ENCODE peak calls at places on chromosomes 3 and 15, in seven cellular contexts. One of them, this sample, is unnamed.
A peak's percentile ranks its signal among the peaks of the same experiment; 100 is the strongest.

GRCh38 chr3:145015243-145015642 is 1043.6 kb downstream of the DIPK2A start:
- DNase-seq in activated CD4-positive, alpha-beta T cell treated with anti-CD3 and anti-CD28 coated beads, Interleukin-2, amount 50 U/mL, for 24 hours: no peak
- DNase-seq in GM03348: no peak
- DNase-seq in fibroblast of pulmonary artery: peak; percentile 83
- DNase-seq in iris pigment epithelial cell: peak; percentile 92
- DNase-seq in DMS153: no peak
- DNase-seq in stimulated activated CD8-positive, alpha-beta memory T cell treated with anti-CD3 and anti-CD28 coated beads, Interleukin-4, amount 100 ng/mL, for 24 hours: no peak
- DNase-seq in this sample: no peak

GRCh38 chr3:113985526-113985925 is 37.7 kb downstream of the ZDHHC23 start:
- DNase-seq in activated CD4-positive, alpha-beta T cell treated with anti-CD3 and anti-CD28 coated beads, Interleukin-2, amount 50 U/mL, for 24 hours: no peak
- DNase-seq in GM03348: no peak
- DNase-seq in fibroblast of pulmonary artery: peak; percentile 2
- DNase-seq in iris pigment epithelial cell: no peak
- DNase-seq in DMS153: no peak
- DNase-seq in stimulated activated CD8-positive, alpha-beta memory T cell treated with anti-CD3 and anti-CD28 coated beads, Interleukin-4, amount 100 ng/mL, for 24 hours: no peak
- DNase-seq in this sample: no peak

GRCh38 chr3:184560992-184561328 is 625 bp upstream of the EPHB3 start:
- DNase-seq in activated CD4-positive, alpha-beta T cell treated with anti-CD3 and anti-CD28 coated beads, Interleukin-2, amount 50 U/mL, for 24 hours: no peak
- DNase-seq in GM03348: peak; percentile 48
- DNase-seq in fibroblast of pulmonary artery: no peak
- DNase-seq in iris pigment epithelial cell: no peak
- DNase-seq in DMS153: no peak
- DNase-seq in stimulated activated CD8-positive, alpha-beta memory T cell treated with anti-CD3 and anti-CD28 coated beads, Interleukin-4, amount 100 ng/mL, for 24 hours: no peak
- DNase-seq in this sample: no peak

GRCh38 chr3:99545941-99546580 is 92.3 kb upstream of the COL8A1 start:
- DNase-seq in activated CD4-positive, alpha-beta T cell treated with anti-CD3 and anti-CD28 coated beads, Interleukin-2, amount 50 U/mL, for 24 hours: no peak
- DNase-seq in GM03348: no peak
- DNase-seq in fibroblast of pulmonary artery: peak; percentile 62
- DNase-seq in iris pigment epithelial cell: peak; percentile 75
- DNase-seq in DMS153: no peak
- DNase-seq in stimulated activated CD8-positive, alpha-beta memory T cell treated with anti-CD3 and anti-CD28 coated beads, Interleukin-4, amount 100 ng/mL, for 24 hours: no peak
- DNase-seq in this sample: no peak

GRCh38 chr3:6644070-6644929 is 216.6 kb upstream of the GRM7 start:
- DNase-seq in activated CD4-positive, alpha-beta T cell treated with anti-CD3 and anti-CD28 coated beads, Interleukin-2, amount 50 U/mL, for 24 hours: no peak
- DNase-seq in GM03348: no peak
- DNase-seq in fibroblast of pulmonary artery: no peak
- DNase-seq in iris pigment epithelial cell: no peak
- DNase-seq in DMS153: peak; percentile 55
- DNase-seq in stimulated activated CD8-positive, alpha-beta memory T cell treated with anti-CD3 and anti-CD28 coated beads, Interleukin-4, amount 100 ng/mL, for 24 hours: no peak
- DNase-seq in this sample: no peak

GRCh38 chr15:80776420-80777045 is 2.6 kb upstream of the CEMIP start:
- DNase-seq in activated CD4-positive, alpha-beta T cell treated with anti-CD3 and anti-CD28 coated beads, Interleukin-2, amount 50 U/mL, for 24 hours: peak; percentile 63
- DNase-seq in GM03348: peak; percentile 72
- DNase-seq in fibroblast of pulmonary artery: peak; percentile 90
- DNase-seq in iris pigment epithelial cell: peak; percentile 84
- DNase-seq in DMS153: peak; percentile 19
- DNase-seq in stimulated activated CD8-positive, alpha-beta memory T cell treated with anti-CD3 and anti-CD28 coated beads, Interleukin-4, amount 100 ng/mL, for 24 hours: peak; percentile 40
- DNase-seq in this sample: peak; percentile 75

GRCh38 chr3:155859859-155860258 is 5.6 kb upstream of the SLC33A1 start:
- DNase-seq in activated CD4-positive, alpha-beta T cell treated with anti-CD3 and anti-CD28 coated beads, Interleukin-2, amount 50 U/mL, for 24 hours: no peak
- DNase-seq in GM03348: peak; percentile 40
- DNase-seq in fibroblast of pulmonary artery: peak; percentile 44
- DNase-seq in iris pigment epithelial cell: peak; percentile 35
- DNase-seq in DMS153: no peak
- DNase-seq in stimulated activated CD8-positive, alpha-beta memory T cell treated with anti-CD3 and anti-CD28 coated beads, Interleukin-4, amount 100 ng/mL, for 24 hours: no peak
- DNase-seq in this sample: no peak

GRCh38 chr3:42498791-42499477 is 3.5 kb upstream of the VIPR1 start:
- DNase-seq in activated CD4-positive, alpha-beta T cell treated with anti-CD3 and anti-CD28 coated beads, Interleukin-2, amount 50 U/mL, for 24 hours: no peak
- DNase-seq in GM03348: no peak
- DNase-seq in fibroblast of pulmonary artery: no peak
- DNase-seq in iris pigment epithelial cell: no peak
- DNase-seq in DMS153: no peak
- DNase-seq in stimulated activated CD8-positive, alpha-beta memory T cell treated with anti-CD3 and anti-CD28 coated beads, Interleukin-4, amount 100 ng/mL, for 24 hours: no peak
- DNase-seq in this sample: no peak

GRCh38 chr3:45021936-45022335 is 4.2 kb upstream of the CLEC3B start:
- DNase-seq in activated CD4-positive, alpha-beta T cell treated with anti-CD3 and anti-CD28 coated beads, Interleukin-2, amount 50 U/mL, for 24 hours: no peak
- DNase-seq in GM03348: no peak
- DNase-seq in fibroblast of pulmonary artery: peak; percentile 37
- DNase-seq in iris pigment epithelial cell: no peak
- DNase-seq in DMS153: no peak
- DNase-seq in stimulated activated CD8-positive, alpha-beta memory T cell treated with anti-CD3 and anti-CD28 coated beads, Interleukin-4, amount 100 ng/mL, for 24 hours: no peak
- DNase-seq in this sample: no peak

GRCh38 chr15:54941417-54941816 is 255.3 kb downstream of the RSL24D1 start:
- DNase-seq in activated CD4-positive, alpha-beta T cell treated with anti-CD3 and anti-CD28 coated beads, Interleukin-2, amount 50 U/mL, for 24 hours: no peak
- DNase-seq in GM03348: no peak
- DNase-seq in fibroblast of pulmonary artery: no peak
- DNase-seq in iris pigment epithelial cell: no peak
- DNase-seq in DMS153: no peak
- DNase-seq in stimulated activated CD8-positive, alpha-beta memory T cell treated with anti-CD3 and anti-CD28 coated beads, Interleukin-4, amount 100 ng/mL, for 24 hours: no peak
- DNase-seq in this sample: no peak

GRCh38 chr15:48385431-48385830 is 54.2 kb downstream of the DUT start:
- DNase-seq in activated CD4-positive, alpha-beta T cell treated with anti-CD3 and anti-CD28 coated beads, Interleukin-2, amount 50 U/mL, for 24 hours: no peak
- DNase-seq in GM03348: peak; percentile 81
- DNase-seq in fibroblast of pulmonary artery: peak; percentile 71
- DNase-seq in iris pigment epithelial cell: peak; percentile 79
- DNase-seq in DMS153: no peak
- DNase-seq in stimulated activated CD8-positive, alpha-beta memory T cell treated with anti-CD3 and anti-CD28 coated beads, Interleukin-4, amount 100 ng/mL, for 24 hours: no peak
- DNase-seq in this sample: no peak

GRCh38 chr3:172678068-172678467 is 32.8 kb downstream of the NCEH1 start:
- DNase-seq in activated CD4-positive, alpha-beta T cell treated with anti-CD3 and anti-CD28 coated beads, Interleukin-2, amount 50 U/mL, for 24 hours: no peak
- DNase-seq in GM03348: no peak
- DNase-seq in fibroblast of pulmonary artery: no peak
- DNase-seq in iris pigment epithelial cell: no peak
- DNase-seq in DMS153: no peak
- DNase-seq in stimulated activated CD8-positive, alpha-beta memory T cell treated with anti-CD3 and anti-CD28 coated beads, Interleukin-4, amount 100 ng/mL, for 24 hours: no peak
- DNase-seq in this sample: no peak

GRCh38 chr3:48236531-48236930 is 4.4 kb upstream of the ZNF589 start:
- DNase-seq in activated CD4-positive, alpha-beta T cell treated with anti-CD3 and anti-CD28 coated beads, Interleukin-2, amount 50 U/mL, for 24 hours: no peak
- DNase-seq in GM03348: no peak
- DNase-seq in fibroblast of pulmonary artery: no peak
- DNase-seq in iris pigment epithelial cell: no peak
- DNase-seq in DMS153: no peak
- DNase-seq in stimulated activated CD8-positive, alpha-beta memory T cell treated with anti-CD3 and anti-CD28 coated beads, Interleukin-4, amount 100 ng/mL, for 24 hours: no peak
- DNase-seq in this sample: no peak

GRCh38 chr3:78754066-78754743 is 1013.6 kb downstream of the ROBO1 start:
- DNase-seq in activated CD4-positive, alpha-beta T cell treated with anti-CD3 and anti-CD28 coated beads, Interleukin-2, amount 50 U/mL, for 24 hours: no peak
- DNase-seq in GM03348: peak; percentile 62
- DNase-seq in fibroblast of pulmonary artery: peak; percentile 66
- DNase-seq in iris pigment epithelial cell: peak; percentile 72
- DNase-seq in DMS153: no peak
- DNase-seq in stimulated activated CD8-positive, alpha-beta memory T cell treated with anti-CD3 and anti-CD28 coated beads, Interleukin-4, amount 100 ng/mL, for 24 hours: no peak
- DNase-seq in this sample: no peak

GRCh38 chr3:61821823-61822251 is 260.5 kb downstream of the PTPRG start:
- DNase-seq in activated CD4-positive, alpha-beta T cell treated with anti-CD3 and anti-CD28 coated beads, Interleukin-2, amount 50 U/mL, for 24 hours: no peak
- DNase-seq in GM03348: peak; percentile 68
- DNase-seq in fibroblast of pulmonary artery: peak; percentile 49
- DNase-seq in iris pigment epithelial cell: peak; percentile 36
- DNase-seq in DMS153: no peak
- DNase-seq in stimulated activated CD8-positive, alpha-beta memory T cell treated with anti-CD3 and anti-CD28 coated beads, Interleukin-4, amount 100 ng/mL, for 24 hours: no peak
- DNase-seq in this sample: peak; percentile 19

GRCh38 chr3:38497026-38497425 is 886 bp downstream of the EXOG start:
- DNase-seq in activated CD4-positive, alpha-beta T cell treated with anti-CD3 and anti-CD28 coated beads, Interleukin-2, amount 50 U/mL, for 24 hours: no peak
- DNase-seq in GM03348: no peak
- DNase-seq in fibroblast of pulmonary artery: peak; percentile 23
- DNase-seq in iris pigment epithelial cell: peak; percentile 54
- DNase-seq in DMS153: no peak
- DNase-seq in stimulated activated CD8-positive, alpha-beta memory T cell treated with anti-CD3 and anti-CD28 coated beads, Interleukin-4, amount 100 ng/mL, for 24 hours: no peak
- DNase-seq in this sample: no peak

GRCh38 chr15:89346516-89346915 is 11.9 kb upstream of the POLG start:
- DNase-seq in activated CD4-positive, alpha-beta T cell treated with anti-CD3 and anti-CD28 coated beads, Interleukin-2, amount 50 U/mL, for 24 hours: no peak
- DNase-seq in GM03348: no peak
- DNase-seq in fibroblast of pulmonary artery: no peak
- DNase-seq in iris pigment epithelial cell: no peak
- DNase-seq in DMS153: no peak
- DNase-seq in stimulated activated CD8-positive, alpha-beta memory T cell treated with anti-CD3 and anti-CD28 coated beads, Interleukin-4, amount 100 ng/mL, for 24 hours: no peak
- DNase-seq in this sample: no peak

GRCh38 chr3:14202874-14203520 is 24.4 kb downstream of the LSM3 start:
- DNase-seq in activated CD4-positive, alpha-beta T cell treated with anti-CD3 and anti-CD28 coated beads, Interleukin-2, amount 50 U/mL, for 24 hours: no peak
- DNase-seq in GM03348: no peak
- DNase-seq in fibroblast of pulmonary artery: no peak
- DNase-seq in iris pigment epithelial cell: no peak
- DNase-seq in DMS153: no peak
- DNase-seq in stimulated activated CD8-positive, alpha-beta memory T cell treated with anti-CD3 and anti-CD28 coated beads, Interleukin-4, amount 100 ng/mL, for 24 hours: no peak
- DNase-seq in this sample: no peak

GRCh38 chr3:60755094-60755493 is 496.2 kb downstream of the FHIT start:
- DNase-seq in activated CD4-positive, alpha-beta T cell treated with anti-CD3 and anti-CD28 coated beads, Interleukin-2, amount 50 U/mL, for 24 hours: no peak
- DNase-seq in GM03348: no peak
- DNase-seq in fibroblast of pulmonary artery: no peak
- DNase-seq in iris pigment epithelial cell: no peak
- DNase-seq in DMS153: no peak
- DNase-seq in stimulated activated CD8-positive, alpha-beta memory T cell treated with anti-CD3 and anti-CD28 coated beads, Interleukin-4, amount 100 ng/mL, for 24 hours: no peak
- DNase-seq in this sample: peak; percentile 63

GRCh38 chr15:61171190-61171589 is 57.9 kb downstream of the RORA start:
- DNase-seq in activated CD4-positive, alpha-beta T cell treated with anti-CD3 and anti-CD28 coated beads, Interleukin-2, amount 50 U/mL, for 24 hours: no peak
- DNase-seq in GM03348: no peak
- DNase-seq in fibroblast of pulmonary artery: no peak
- DNase-seq in iris pigment epithelial cell: no peak
- DNase-seq in DMS153: peak; percentile 22
- DNase-seq in stimulated activated CD8-positive, alpha-beta memory T cell treated with anti-CD3 and anti-CD28 coated beads, Interleukin-4, amount 100 ng/mL, for 24 hours: no peak
- DNase-seq in this sample: no peak

GRCh38 chr3:39362812-39363211 is 20.4 kb upstream of the SLC25A38 start:
- DNase-seq in activated CD4-positive, alpha-beta T cell treated with anti-CD3 and anti-CD28 coated beads, Interleukin-2, amount 50 U/mL, for 24 hours: no peak
- DNase-seq in GM03348: no peak
- DNase-seq in fibroblast of pulmonary artery: no peak
- DNase-seq in iris pigment epithelial cell: no peak
- DNase-seq in DMS153: peak; percentile 1
- DNase-seq in stimulated activated CD8-positive, alpha-beta memory T cell treated with anti-CD3 and anti-CD28 coated beads, Interleukin-4, amount 100 ng/mL, for 24 hours: no peak
- DNase-seq in this sample: no peak

GRCh38 chr15:34275154-34275553 is 50.3 kb downstream of the EMC4 start:
- DNase-seq in activated CD4-positive, alpha-beta T cell treated with anti-CD3 and anti-CD28 coated beads, Interleukin-2, amount 50 U/mL, for 24 hours: no peak
- DNase-seq in GM03348: no peak
- DNase-seq in fibroblast of pulmonary artery: no peak
- DNase-seq in iris pigment epithelial cell: peak; percentile 48
- DNase-seq in DMS153: no peak
- DNase-seq in stimulated activated CD8-positive, alpha-beta memory T cell treated with anti-CD3 and anti-CD28 coated beads, Interleukin-4, amount 100 ng/mL, for 24 hours: no peak
- DNase-seq in this sample: no peak

GRCh38 chr3:107068980-107069379 is 308.3 kb upstream of the CCDC54 start:
- DNase-seq in activated CD4-positive, alpha-beta T cell treated with anti-CD3 and anti-CD28 coated beads, Interleukin-2, amount 50 U/mL, for 24 hours: no peak
- DNase-seq in GM03348: peak; percentile 80
- DNase-seq in fibroblast of pulmonary artery: peak; percentile 93
- DNase-seq in iris pigment epithelial cell: peak; percentile 59
- DNase-seq in DMS153: no peak
- DNase-seq in stimulated activated CD8-positive, alpha-beta memory T cell treated with anti-CD3 and anti-CD28 coated beads, Interleukin-4, amount 100 ng/mL, for 24 hours: no peak
- DNase-seq in this sample: no peak

GRCh38 chr3:58325525-58325992 is 7.1 kb upstream of the PXK start:
- DNase-seq in activated CD4-positive, alpha-beta T cell treated with anti-CD3 and anti-CD28 coated beads, Interleukin-2, amount 50 U/mL, for 24 hours: no peak
- DNase-seq in GM03348: no peak
- DNase-seq in fibroblast of pulmonary artery: no peak
- DNase-seq in iris pigment epithelial cell: peak; percentile 54
- DNase-seq in DMS153: no peak
- DNase-seq in stimulated activated CD8-positive, alpha-beta memory T cell treated with anti-CD3 and anti-CD28 coated beads, Interleukin-4, amount 100 ng/mL, for 24 hours: no peak
- DNase-seq in this sample: no peak

GRCh38 chr3:79109758-79110157 is 658.0 kb downstream of the ROBO1 start:
- DNase-seq in activated CD4-positive, alpha-beta T cell treated with anti-CD3 and anti-CD28 coated beads, Interleukin-2, amount 50 U/mL, for 24 hours: no peak
- DNase-seq in GM03348: no peak
- DNase-seq in fibroblast of pulmonary artery: no peak
- DNase-seq in iris pigment epithelial cell: no peak
- DNase-seq in DMS153: no peak
- DNase-seq in stimulated activated CD8-positive, alpha-beta memory T cell treated with anti-CD3 and anti-CD28 coated beads, Interleukin-4, amount 100 ng/mL, for 24 hours: no peak
- DNase-seq in this sample: no peak

GRCh38 chr3:194034556-194035336 is 101.2 kb upstream of the HES1 start:
- DNase-seq in activated CD4-positive, alpha-beta T cell treated with anti-CD3 and anti-CD28 coated beads, Interleukin-2, amount 50 U/mL, for 24 hours: no peak
- DNase-seq in GM03348: no peak
- DNase-seq in fibroblast of pulmonary artery: no peak
- DNase-seq in iris pigment epithelial cell: no peak
- DNase-seq in DMS153: no peak
- DNase-seq in stimulated activated CD8-positive, alpha-beta memory T cell treated with anti-CD3 and anti-CD28 coated beads, Interleukin-4, amount 100 ng/mL, for 24 hours: no peak
- DNase-seq in this sample: no peak

This sample was measured in HEK293T.